ENCODE peak calls at places on chromosomes 16 and 17, in seven cellular contexts. C, X, W, F, E, B and O are unnamed samples. For H3K9me3 and H3K4me1, the result is how much of the 10 kb centered on the place peaks cover.

GRCh38 chr16:50313596-50314483 is 47.5 kb downstream of the ADCY7 start:
- DNase-seq in W (peak), X (peak), C (no peak), E (peak), B (no peak), F (peak), O (no peak)

GRCh38 chr16:69833791-69834282 is 71.7 kb downstream of the WWP2 start:
- DNase-seq in F (no peak), E (no peak), W (no peak), X (no peak), B (no peak), C (no peak), O (no peak)

GRCh38 chr17:15398736-15399331 is 57.4 kb upstream of the TEKT3 start:
- DNase-seq in C (no peak), F (peak), B (no peak), X (peak), W (no peak), E (peak), O (no peak)

GRCh38 chr16:59459811-59460210 is 725.7 kb upstream of the GOT2 start:
- DNase-seq in C (no peak), F (no peak), E (no peak), X (peak), B (no peak), W (no peak), O (no peak)

GRCh38 chr17:57295526-57296023 is 39.3 kb downstream of the MSI2 start:
- DNase-seq in B (no peak), C (no peak), E (no peak), F (no peak), W (no peak), X (no peak), O (peak)

GRCh38 chr16:81610936-81611335 is 166.3 kb downstream of the CMIP start:
- DNase-seq in E (no peak), W (no peak), F (no peak), X (peak), C (no peak), B (no peak), O (no peak)

GRCh38 chr16:84086996-84087395 is 29.7 kb downstream of the MBTPS1 start:
- DNase-seq in F (no peak), C (no peak), B (no peak), W (no peak), X (no peak), E (no peak), O (no peak)

GRCh38 chr17:4074831-4075495 is 67.9 kb downstream of the ZZEF1 start:
- DNase-seq in C (no peak), E (no peak), W (no peak), B (peak), F (no peak), X (peak), O (peak)

GRCh38 chr17:28747046-28747691 is 3.4 kb downstream of the TRAF4 start:
- DNase-seq in X (no peak), C (no peak), F (peak), W (peak), B (peak), E (peak), O (no peak)

GRCh38 chr17:2906907-2907306 is 110.7 kb downstream of the RAP1GAP2 start:
- DNase-seq in B (peak), F (no peak), X (no peak), C (no peak), E (no peak), W (no peak), O (no peak)

GRCh38 chr17:57603978-57604377 is 141.1 kb downstream of the CCDC182 start:
- DNase-seq in E (no peak), F (peak), W (no peak), B (no peak), C (no peak), X (no peak), O (no peak)

GRCh38 chr16:19559242-19559910 is 3.9 kb downstream of the VPS35L start:
- DNase-seq in W (no peak), F (no peak), B (peak), C (no peak), E (no peak), X (peak), O (peak)

GRCh38 chr16:4048481-4048880 is 67.8 kb downstream of the ADCY9 start:
- DNase-seq in W (no peak), F (no peak), C (no peak), X (no peak), E (no peak), B (no peak), O (peak)

GRCh38 chr17:46768540-46768870 is 50.0 kb downstream of the WNT3 start:
- DNase-seq in W (no peak), F (no peak), C (no peak), B (no peak), E (no peak), X (no peak), O (no peak)

GRCh38 chr16:77723108-77723514 is 797 bp downstream of the NUDT7 start:
- DNase-seq in B (peak), F (peak), C (no peak), E (no peak), X (peak), W (no peak), O (no peak)

GRCh38 chr16:80804451-80805383 is at the start of gene CDYL2:
- DNase-seq in X (peak), E (no peak), F (peak), C (no peak), W (peak), B (peak), O (peak)

GRCh38 chr16:87559976-87560375 is 42.3 kb upstream of the JPH3 start:
- DNase-seq in W (no peak), E (no peak), F (no peak), X (no peak), B (no peak), C (no peak), O (no peak)

GRCh38 chr17:32226881-32227280 is 38.8 kb upstream of the RHBDL3 start:
- DNase-seq in E (no peak), X (no peak), C (no peak), W (no peak), F (no peak), B (no peak), O (no peak)

GRCh38 chr17:83071966-83072562 is 7.3 kb upstream of the METRNL start:
- DNase-seq in X (no peak), B (no peak), C (no peak), E (no peak), F (no peak), W (peak), O (no peak)

GRCh38 chr17:11492511-11492910 is 105.8 kb upstream of the DNAH9 start:
- DNase-seq in E (no peak), W (no peak), B (no peak), X (no peak), C (no peak), F (no peak), O (no peak)

GRCh38 chr17:2057714-2058520 is 3.0 kb downstream of the HIC1 start:
- DNase-seq in C (no peak), W (peak), F (no peak), B (no peak), X (no peak), E (peak), O (no peak)

GRCh38 chr17:29573871-29574731 is 5.6 kb downstream of the TP53I13 start:
- DNase-seq in E (no peak), C (no peak), X (no peak), F (peak), B (no peak), W (no peak), O (no peak)

GRCh38 chr16:30554933-30555847 is 3.0 kb downstream of the ZNF764 start:
- DNase-seq in X (no peak), B (no peak), E (peak), C (no peak), F (no peak), W (peak), O (no peak)

DNA sequence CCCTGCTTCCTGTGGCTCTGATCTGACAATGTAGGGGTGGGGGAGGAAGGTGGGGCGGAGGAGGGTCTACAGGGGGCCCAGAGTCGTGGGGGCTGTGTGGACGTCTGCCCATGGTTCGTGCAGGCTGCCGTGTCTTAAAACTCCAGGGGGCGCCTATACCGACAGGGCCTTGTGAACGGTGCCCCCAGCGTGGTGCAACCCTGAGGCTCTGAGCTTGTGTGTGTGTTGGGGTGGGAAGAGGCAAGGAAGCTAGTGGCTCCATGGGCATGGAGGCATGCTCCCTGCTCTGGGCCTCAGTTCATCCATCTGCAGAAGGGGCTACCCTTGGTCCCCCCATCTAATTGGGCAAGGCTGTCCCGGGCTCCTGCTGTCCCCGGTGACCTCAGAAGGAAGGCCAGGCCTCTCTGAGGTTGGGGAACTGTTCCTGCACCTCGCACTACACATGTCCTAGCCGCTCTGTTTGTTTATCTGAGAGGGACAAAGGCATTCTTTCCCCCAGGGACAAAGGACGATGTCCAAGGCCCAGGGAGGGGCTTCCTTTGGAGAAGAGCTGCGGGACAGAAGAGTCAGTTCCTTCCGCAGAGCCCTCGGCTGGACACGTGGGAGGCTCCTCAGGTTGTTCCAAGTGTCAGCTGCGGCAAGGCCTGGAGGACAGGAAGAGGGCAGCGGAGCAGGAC is 13.5 kb downstream of the CA4 start:
- DNase-seq in F (no peak), E (no peak), W (peak), X (no peak), B (peak), C (no peak), O (peak)
- H3K4me3 ChIP-seq in F (no peak), E (no peak), W (no peak), X (no peak), B (no peak), C (no peak), O (no peak)

DNA sequence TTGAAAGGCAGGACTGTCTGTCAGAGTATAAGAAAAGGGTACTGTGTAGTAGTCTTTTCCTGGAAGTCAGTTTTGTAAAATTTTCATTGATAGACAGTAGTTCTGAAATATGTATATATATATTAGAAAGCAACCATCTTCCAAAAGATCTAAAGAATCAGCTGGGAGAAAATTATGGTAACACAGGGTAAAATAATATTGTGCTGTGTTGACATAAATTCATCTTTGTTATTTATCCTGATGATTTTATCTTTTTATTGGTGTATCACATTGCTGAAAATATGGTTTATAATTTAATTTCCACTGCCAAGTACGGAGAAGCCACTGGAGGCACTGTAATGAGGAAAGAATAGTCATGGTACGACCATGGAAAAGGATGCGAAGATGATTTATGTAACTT is 324.9 kb downstream of the CA10 start:
- DNase-seq in E (no peak), B (no peak), C (no peak), W (no peak), F (no peak), X (no peak), O (no peak)
- H3K9me3 ChIP-seq in E (under half), B (under half), C (under half), W (under half), F (under half), X (under half), O (under half)

GRCh38 chr16:8885674-8886592 is 3.8 kb downstream of the LITAFD start:
- DNase-seq in W (no peak), X (peak), F (no peak), B (no peak), E (peak), C (no peak), O (no peak)
- H3K4me1 ChIP-seq in W (under half), X (under half), F (under half), B (under half), E (under half), C (under half), O (under half)

DNA sequence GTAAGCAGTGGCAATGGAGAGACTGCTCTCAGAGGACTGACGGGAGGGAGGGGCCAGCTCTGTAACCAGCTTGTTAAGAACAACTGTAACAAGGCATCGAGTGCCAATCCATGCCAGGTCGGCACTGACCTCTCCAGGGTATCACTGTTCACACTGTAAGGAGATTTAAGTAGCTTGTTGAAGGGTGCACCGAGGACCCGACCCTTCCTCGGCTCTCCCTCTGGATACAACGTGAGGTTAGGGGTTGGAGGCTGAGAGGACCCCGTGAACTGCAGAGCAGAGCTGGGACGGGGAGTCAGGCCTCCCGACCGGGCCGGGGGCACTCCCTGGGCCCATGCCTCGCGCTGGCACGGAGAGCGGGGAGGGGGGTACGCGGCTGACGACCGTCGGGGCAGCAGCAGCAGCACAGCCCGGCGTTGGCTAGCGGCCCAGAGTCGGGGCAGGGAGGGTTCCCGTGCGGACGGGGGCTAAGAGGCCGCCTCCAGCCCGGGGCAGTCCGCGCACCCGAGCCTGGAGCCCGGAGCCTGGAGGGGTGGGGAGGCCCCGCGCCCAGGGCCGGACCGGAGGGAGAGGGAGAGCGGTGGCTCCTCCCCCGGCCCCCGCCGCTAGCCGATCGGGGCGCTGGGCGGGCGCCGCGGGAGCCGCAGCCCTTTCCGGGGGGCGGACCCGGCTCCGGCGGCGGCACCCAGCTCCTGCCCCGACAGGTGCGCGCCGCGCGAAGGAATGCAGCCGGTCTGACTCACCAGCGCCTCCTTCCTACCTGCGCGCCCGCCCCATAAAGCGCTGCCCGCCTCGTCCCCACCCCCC is at the start of gene ITGB4:
- DNase-seq in F (no peak), W (peak), E (no peak), C (no peak), X (peak), B (peak), O (peak)
- H3K4me3 ChIP-seq in F (no peak), W (peak), E (peak), C (peak), X (peak), B (peak), O (peak)

DNA sequence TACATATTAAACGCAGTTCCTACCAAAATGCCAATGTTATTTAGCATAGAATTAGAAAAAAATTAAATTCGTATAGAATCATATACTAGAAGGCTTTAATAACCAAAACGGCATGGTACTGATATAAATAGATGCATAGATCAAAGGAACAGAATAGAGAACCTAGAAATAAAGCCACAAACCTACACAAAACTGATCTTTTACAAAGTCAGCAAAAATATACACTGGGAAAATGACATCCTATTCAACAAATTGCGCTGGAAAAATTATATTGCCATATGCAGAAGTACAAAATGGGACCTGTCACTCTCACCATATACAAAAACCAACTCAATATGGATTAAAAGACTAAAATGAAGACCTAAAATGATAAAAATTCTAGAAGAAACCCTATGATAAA is 1882.6 kb downstream of the TP53TG3F start:
- DNase-seq in B (no peak), X (no peak), E (no peak), C (no peak), F (no peak), W (no peak), O (no peak)
- H3K9me3 ChIP-seq in B (under half), X (under half), E (under half), C (under half), F (under half), W (under half), O (under half)

GRCh38 chr17:48834973-48835372 is 4.1 kb downstream of the CALCOCO2 start:
- DNase-seq in W (no peak), F (no peak), C (no peak), B (no peak), E (no peak), X (no peak), O (no peak)
- H3K4me1 ChIP-seq in W (half or more), F (under half), C (half or more), B (under half), E (under half), X (under half), O (under half)

GRCh38 chr16:90009172-90009899 is 9.9 kb downstream of the DBNDD1 start:
- DNase-seq in F (no peak), E (peak), X (no peak), B (no peak), W (no peak), C (no peak), O (no peak)
- H3K4me3 ChIP-seq in F (no peak), E (no peak), X (no peak), B (no peak), W (no peak), C (no peak), O (no peak)

DNA sequence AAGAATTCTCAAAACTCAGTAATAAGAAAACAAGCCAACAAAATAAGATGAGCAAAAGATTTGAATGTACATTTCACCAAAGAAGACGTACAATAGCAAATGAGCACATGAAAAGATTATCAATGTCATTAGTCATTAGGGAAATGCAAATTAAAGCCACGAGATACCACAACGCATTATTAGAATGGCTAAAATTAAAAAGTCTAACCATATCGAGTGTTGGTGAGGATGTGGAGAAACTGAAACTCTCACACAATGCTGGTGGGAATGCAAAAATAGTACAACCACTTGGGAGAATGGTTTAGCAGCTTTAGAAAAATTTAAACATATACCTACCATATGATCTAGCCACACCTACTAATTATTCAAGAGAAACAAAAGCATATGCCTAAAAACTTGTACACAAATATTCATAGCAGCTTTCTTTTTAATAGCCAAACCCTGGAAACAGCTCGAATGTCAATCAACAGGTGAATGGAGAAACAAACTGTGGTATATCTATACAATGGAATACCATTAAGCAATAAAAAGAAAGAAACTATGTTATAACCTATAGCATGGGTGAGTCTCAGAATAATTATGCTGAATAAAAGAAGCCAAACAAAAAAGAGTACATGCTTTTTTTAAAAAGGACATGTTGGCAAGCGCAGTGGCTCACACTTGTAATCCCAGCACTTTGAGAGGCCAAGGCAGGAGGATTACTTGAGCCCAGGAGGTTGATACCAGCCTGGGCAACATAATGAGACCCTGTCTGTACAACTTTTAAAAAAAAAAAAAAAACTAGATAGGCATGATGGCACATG is 103.6 kb downstream of the LITAF start:
- DNase-seq in F (no peak), W (no peak), E (no peak), X (no peak), B (no peak), C (no peak), O (no peak)
- H3K9me3 ChIP-seq in F (under half), W (under half), E (under half), X (under half), B (under half), C (under half), O (under half)

GRCh38 chr16:56417138-56417537 is 8.2 kb downstream of the AMFR start:
- DNase-seq in F (no peak), E (no peak), W (no peak), B (no peak), C (no peak), X (no peak), O (no peak)
- H3K4me1 ChIP-seq in F (under half), E (under half), W (under half), B (under half), C (under half), X (under half), O (under half)

DNA sequence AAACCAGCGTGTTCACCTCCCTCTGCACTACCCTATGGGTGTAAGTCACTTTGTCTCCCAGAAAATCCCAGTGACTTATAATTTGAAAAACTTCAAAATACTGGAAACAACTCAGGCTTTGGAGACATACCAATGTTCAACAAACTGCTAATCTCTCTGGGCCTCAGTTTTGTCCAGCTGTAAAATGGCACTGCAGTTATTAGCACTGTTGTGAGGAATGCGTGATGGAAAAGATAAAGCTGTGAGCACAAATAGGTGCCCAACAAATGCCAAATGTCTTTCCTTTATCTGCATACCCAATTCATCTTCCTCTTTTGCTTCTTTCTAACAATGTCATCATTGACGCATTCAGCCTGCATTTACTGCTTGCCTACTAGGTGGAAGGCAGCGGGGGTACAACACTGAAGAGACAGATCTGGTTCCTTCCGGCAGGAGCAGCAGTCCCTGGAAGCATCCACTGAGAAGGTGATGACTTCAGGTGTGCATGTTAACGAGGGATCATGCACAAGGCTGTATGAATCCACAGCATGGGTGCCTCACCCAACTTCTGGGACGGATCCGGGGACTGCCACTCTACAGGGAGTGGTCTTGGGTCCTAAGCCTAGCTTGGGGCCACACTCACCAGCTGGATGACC is 63.4 kb downstream of the CYTH1 start:
- DNase-seq in E (no peak), B (no peak), W (no peak), X (no peak), C (no peak), F (no peak), O (no peak)
- H3K4me3 ChIP-seq in E (no peak), B (no peak), W (no peak), X (no peak), C (no peak), F (no peak), O (no peak)